ENCODE peak calls at places on chromosomes 5 and 9, in eight cellular contexts. K is T follicular helper cell; N is stimulated activated naive CD8-positive, alpha-beta T cell treated with anti-CD3 and anti-CD28 coated beads, Interleukin-15, Interleukin-2, amounts not matched to agents 100 U/mL and 50 U/mL, for 24 hours; F is H9; A is NCI-H187; O is AG09319; G is CD8-positive, alpha-beta memory T cell; X is HFFc6. S is an unnamed sample.

GRCh38 chr9:131011274-131012022 is 2.5 kb downstream of the LAMC3 start:
- DNase-seq in K (no peak), N (no peak), F (peak), A (no peak), O (no peak), G (no peak), X (no peak), S (no peak)

GRCh38 chr5:33793836-33794549 is 97.8 kb downstream of the ADAMTS12 start:
- DNase-seq in K (no peak), N (no peak), F (no peak), A (no peak), O (no peak), G (no peak), X (peak), S (peak)

GRCh38 chr5:139272471-139273321 is 20.8 kb upstream of the MATR3 start:
- DNase-seq in K (no peak), N (peak), F (no peak), A (no peak), O (no peak), G (peak), X (peak), S (no peak)

GRCh38 chr9:16458696-16459420 is 411.6 kb downstream of the BNC2 start:
- DNase-seq in K (no peak), N (no peak), F (no peak), A (no peak), O (no peak), G (no peak), X (no peak), S (no peak)

GRCh38 chr5:11385901-11386293 is 518.3 kb downstream of the CTNND2 start:
- DNase-seq in K (no peak), N (no peak), F (peak), A (peak), O (no peak), G (no peak), X (no peak), S (no peak)

GRCh38 chr9:122005597-122005996 is 87.5 kb downstream of the TTLL11 start:
- DNase-seq in K (no peak), N (no peak), F (no peak), A (no peak), O (no peak), G (no peak), X (peak), S (peak)

GRCh38 chr9:125443367-125443766 is 181.7 kb downstream of the GAPVD1 start:
- DNase-seq in K (no peak), N (no peak), F (no peak), A (no peak), O (no peak), G (no peak), X (no peak), S (no peak)

GRCh38 chr5:40124367-40124766 is 555.3 kb upstream of the PTGER4 start:
- DNase-seq in K (no peak), N (no peak), F (no peak), A (no peak), O (no peak), G (no peak), X (no peak), S (no peak)

GRCh38 chr5:59648949-59649921 is 244.3 kb downstream of the PDE4D start:
- DNase-seq in K (no peak), N (no peak), F (no peak), A (no peak), O (no peak), G (no peak), X (no peak), S (no peak)

GRCh38 chr9:127562841-127563523 is 49.1 kb upstream of the STXBP1 start:
- DNase-seq in K (no peak), N (no peak), F (no peak), A (no peak), O (no peak), G (no peak), X (peak), S (no peak)

GRCh38 chr5:154937718-154938466 is at the start of gene GEMIN5:
- DNase-seq in K (peak), N (peak), F (peak), A (peak), O (peak), G (peak), X (peak), S (peak)

GRCh38 chr5:146041180-146041789 is 64.1 kb downstream of the PLAC8L1 start:
- DNase-seq in K (no peak), N (no peak), F (no peak), A (no peak), O (no peak), G (no peak), X (no peak), S (no peak)

GRCh38 chr9:28329323-28329722 is 756.0 kb upstream of the C9orf72 start:
- DNase-seq in K (no peak), N (no peak), F (no peak), A (no peak), O (no peak), G (no peak), X (no peak), S (no peak)

GRCh38 chr5:35443803-35444595 is 173.7 kb upstream of the SPEF2 start:
- DNase-seq in K (no peak), N (no peak), F (no peak), A (no peak), O (no peak), G (no peak), X (no peak), S (no peak)

GRCh38 chr9:115058684-115059315 is 59.2 kb downstream of the TNC start:
- DNase-seq in K (no peak), N (no peak), F (no peak), A (no peak), O (peak), G (no peak), X (peak), S (peak)

GRCh38 chr5:126271141-126271540 is 152.1 kb upstream of the GRAMD2B start:
- DNase-seq in K (no peak), N (no peak), F (no peak), A (no peak), O (no peak), G (no peak), X (no peak), S (no peak)

GRCh38 chr5:128199611-128200010 is 116.0 kb downstream of the SLC12A2 start:
- DNase-seq in K (no peak), N (no peak), F (no peak), A (no peak), O (no peak), G (no peak), X (no peak), S (no peak)

GRCh38 chr5:1540831-1541661 is 17.3 kb upstream of the LPCAT1 start:
- DNase-seq in K (no peak), N (no peak), F (no peak), A (no peak), O (no peak), G (no peak), X (no peak), S (no peak)

GRCh38 chr9:110278080-110278707 is 21.9 kb upstream of the TXN start:
- DNase-seq in K (no peak), N (no peak), F (no peak), A (no peak), O (no peak), G (no peak), X (no peak), S (no peak)

S was measured in AG20443.